ENCODE peak calls at places on chromosomes 5 and 9, in ten cellular contexts. G is upper lobe of right lung, V is ovary, O is tibial nerve, Q is pancreas, T is heart left ventricle, W is IMR-90, I is stomach, M is left ventricle myocardium inferior, A is testis. S is an unnamed sample.

GRCh38 chr5:154813736-154814135 is 36.7 kb downstream of the FAXDC2 start:
- DNase-seq in I (no peak), M (no peak), G (no peak), A (no peak), W (no peak), T (no peak), Q (no peak), V (no peak), O (no peak), S (no peak)

GRCh38 chr9:136394312-136395305 is 5.4 kb downstream of the SNAPC4 start:
- DNase-seq in I (no peak), W (no peak), G (no peak), T (no peak), A (no peak), O (no peak), M (no peak), V (no peak), Q (peak; percentile 68), S (no peak)

GRCh38 chr9:127561491-127562270 is 50.4 kb upstream of the STXBP1 start:
- DNase-seq in A (peak; percentile 65), O (peak; percentile 88), T (peak; percentile 79), V (peak; percentile 79), I (peak; percentile 71), G (peak; percentile 93), M (peak; percentile 74), Q (no peak), W (peak; percentile 99), S (peak; percentile 82)

GRCh38 chr9:34037626-34038025 is 11.1 kb downstream of the UBAP2 start:
- DNase-seq in G (no peak), T (no peak), W (no peak), A (no peak), O (no peak), I (no peak), M (no peak), V (no peak), Q (no peak), S (no peak)

GRCh38 chr5:159339451-159339850 is 9.2 kb upstream of the IL12B start:
- DNase-seq in G (no peak), W (no peak), V (no peak), T (no peak), O (no peak), Q (no peak), A (no peak), I (no peak), M (no peak), S (no peak)

GRCh38 chr5:170307575-170308465 is 10.2 kb upstream of the LCP2 start:
- DNase-seq in G (peak; percentile 77), Q (no peak), M (peak; percentile 77), V (peak; percentile 62), O (peak; percentile 89), A (peak; percentile 77), T (peak; percentile 78), W (peak; percentile 63), I (peak; percentile 72), S (no peak)

GRCh38 chr9:136694163-136694864 is 7.1 kb upstream of the AGPAT2 start:
- DNase-seq in W (peak; percentile 18), G (peak; percentile 90), M (peak; percentile 62), V (peak; percentile 45), T (no peak), O (peak; percentile 37), A (no peak), I (peak; percentile 79), Q (peak; percentile 89), S (peak; percentile 99)

GRCh38 chr5:172957458-172957857 is 1.8 kb upstream of the RPL26L1 start:
- DNase-seq in V (no peak), G (no peak), O (no peak), W (no peak), A (no peak), I (no peak), M (no peak), T (no peak), Q (no peak), S (no peak)

GRCh38 chr9:73780916-73781315 is 629.3 kb downstream of the ANXA1 start:
- DNase-seq in G (no peak), Q (no peak), O (no peak), M (no peak), A (no peak), T (no peak), W (no peak), I (no peak), V (no peak), S (no peak)

GRCh38 chr9:99778829-99779228 is 42.9 kb upstream of the NR4A3 start:
- DNase-seq in Q (no peak), T (no peak), G (no peak), M (no peak), I (no peak), A (no peak), V (no peak), W (no peak), O (no peak), S (no peak)

GRCh38 chr9:93465853-93466252 is 12.5 kb upstream of the FAM120AOS start:
- DNase-seq in G (no peak), W (no peak), Q (no peak), V (no peak), O (no peak), T (no peak), A (no peak), I (peak; percentile 54), M (no peak), S (no peak)

GRCh38 chr9:109538346-109538745 is 40.2 kb upstream of the PTPN3 start:
- DNase-seq in Q (no peak), G (no peak), T (no peak), W (no peak), O (no peak), M (no peak), I (no peak), V (no peak), A (no peak), S (no peak)

DNA sequence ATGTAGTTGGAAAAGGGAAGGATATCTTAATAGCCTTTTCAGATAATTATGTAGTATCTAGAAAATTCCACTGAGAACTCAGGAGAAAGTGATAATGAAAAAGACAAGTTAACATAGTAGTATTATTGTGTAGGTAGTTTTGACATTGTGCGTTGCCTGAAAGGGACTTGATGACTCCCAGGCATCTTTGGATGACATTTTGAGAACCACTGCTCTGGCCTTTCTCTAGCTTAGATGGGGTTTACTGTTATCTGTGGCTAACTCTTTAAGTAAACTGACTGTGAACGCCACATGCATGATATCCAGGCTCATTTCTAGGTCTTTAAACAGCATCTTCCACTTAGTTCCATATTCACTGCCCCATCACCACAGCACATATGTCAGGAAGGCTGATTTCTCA is 14.4 kb upstream of the FYB1 start:
- DNase-seq in T (no peak), I (no peak), Q (no peak), O (no peak), V (no peak), G (no peak), A (no peak), W (no peak), M (no peak), S (no peak)
- H3K4me3 ChIP-seq in T (no peak overlapping the region), I (no peak overlapping the region), Q (no peak overlapping the region), O (no peak overlapping the region), V (no peak overlapping the region), G (no peak overlapping the region), A (no peak overlapping the region), W (no peak overlapping the region), M (no peak overlapping the region), S (no peak overlapping the region)

GRCh38 chr9:107489687-107490605 is at the start of gene KLF4:
- DNase-seq in V (peak; percentile 95), T (peak; percentile 94), O (peak; percentile 94), M (peak; percentile 92), I (peak; percentile 92), G (peak; percentile 94), Q (peak; percentile 93), A (peak; percentile 96), W (peak; percentile 91), S (peak; percentile 97)
- H3K27me3 ChIP-seq in V (no peaks in the 10 kb centered on the region), T (peaks cover 3% of the 10 kb centered on the region), O (no peaks in the 10 kb centered on the region), M (no peaks in the 10 kb centered on the region), I (no peaks in the 10 kb centered on the region), G (peaks cover 3% of the 10 kb centered on the region), Q (no peaks in the 10 kb centered on the region), A (no peaks in the 10 kb centered on the region), W (peaks cover 1% of the 10 kb centered on the region), S (peaks cover 52% of the 10 kb centered on the region)

DNA sequence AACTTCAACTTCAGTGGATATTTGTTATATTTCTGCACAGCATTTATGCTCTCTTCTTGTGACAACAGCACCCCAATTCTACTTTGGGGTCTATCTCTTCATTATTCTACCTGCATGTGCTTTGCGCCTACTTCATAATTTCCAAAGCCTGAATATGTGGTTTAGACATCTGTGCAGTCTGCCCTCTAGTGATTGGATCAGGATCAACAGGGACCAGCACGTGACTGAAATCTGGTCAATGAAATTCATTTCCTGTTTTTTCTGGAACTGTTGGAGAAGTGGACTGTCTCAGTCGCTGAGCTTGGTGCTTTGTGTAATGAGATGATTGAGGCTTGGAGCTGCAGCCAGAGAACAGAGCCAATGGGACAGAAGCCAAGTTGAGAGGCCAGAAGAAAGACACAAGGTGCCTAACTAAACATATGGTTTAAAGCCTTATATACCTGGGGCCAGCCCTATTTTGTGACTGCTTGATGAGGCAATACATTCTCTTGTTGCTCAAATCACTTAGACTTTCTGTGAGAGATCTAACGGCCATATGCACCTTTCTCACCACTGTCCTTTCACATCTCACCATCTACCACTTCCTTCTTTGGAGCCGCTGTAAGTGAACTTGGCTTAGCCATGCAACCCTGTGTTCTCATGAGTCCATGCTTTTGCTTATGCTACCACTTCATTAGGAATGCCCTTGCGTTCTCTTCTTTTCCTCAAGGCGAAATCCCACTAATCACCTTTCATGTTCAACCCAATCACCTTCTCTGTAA is 68.8 kb upstream of the PPP2R2B start:
- DNase-seq in O (no peak), A (peak; percentile 25), I (no peak), W (peak; percentile 4), G (no peak), T (no peak), Q (no peak), V (no peak), M (no peak), S (no peak)
- H3K36me3 ChIP-seq in O (no peaks in the 10 kb centered on the region), A (no peaks in the 10 kb centered on the region), I (no peaks in the 10 kb centered on the region), W (no peaks in the 10 kb centered on the region), G (no peaks in the 10 kb centered on the region), T (no peaks in the 10 kb centered on the region), Q (no peaks in the 10 kb centered on the region), V (no peaks in the 10 kb centered on the region), M (no peaks in the 10 kb centered on the region), S (no peaks in the 10 kb centered on the region)

DNA sequence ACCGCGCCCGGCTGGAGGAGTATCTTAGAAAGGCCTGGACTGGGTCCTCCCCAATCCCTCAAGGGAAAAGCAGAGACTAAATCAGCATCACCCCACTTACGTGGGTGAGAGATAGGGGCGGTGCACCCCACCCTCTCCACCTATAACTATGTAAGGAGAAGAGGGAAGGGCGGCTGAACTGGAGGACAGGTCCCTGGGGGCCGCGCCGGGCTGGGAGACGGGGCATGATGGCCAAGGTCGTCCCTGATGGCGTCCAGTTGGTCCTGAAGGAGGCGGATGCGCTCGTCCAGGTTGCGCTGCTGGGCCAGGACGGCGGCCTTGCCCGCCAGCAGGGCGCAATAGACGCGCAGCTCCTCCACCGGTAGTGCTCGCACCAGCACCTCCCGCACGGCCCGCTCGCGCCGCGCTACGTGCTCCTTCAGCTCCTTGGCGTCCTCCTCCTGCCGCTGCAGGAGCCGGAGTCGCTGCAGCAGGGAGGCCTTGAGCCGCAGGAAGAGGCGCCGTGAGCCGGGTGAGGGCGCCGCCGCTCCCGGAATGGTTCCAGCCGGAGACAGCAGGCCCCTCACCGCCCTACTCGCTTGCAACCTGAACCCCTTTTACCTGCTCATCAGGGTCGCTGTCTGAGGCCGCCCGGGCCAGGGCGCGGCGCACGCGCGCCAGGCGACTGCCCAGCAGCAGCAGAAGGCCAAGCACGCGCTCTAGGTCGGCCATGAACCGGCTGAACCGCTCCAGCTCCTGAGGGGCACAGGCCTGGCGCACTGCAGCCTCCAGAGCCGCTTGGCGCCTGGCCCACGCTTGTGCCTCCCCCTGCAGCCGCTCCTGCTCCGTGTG is 7.6 kb downstream of the SHROOM1 start:
- DNase-seq in A (peak; percentile 63), Q (peak; percentile 82), W (no peak), M (no peak), G (no peak), V (peak; percentile 58), I (no peak), O (no peak), T (no peak), S (peak; percentile 94)
- H3K4me3 ChIP-seq in A (no peak overlapping the region), Q (peak overlapping the region; percentile 7), W (no peak overlapping the region), M (peak overlapping the region; percentile 55), G (no peak overlapping the region), V (no peak overlapping the region), I (peak overlapping the region; percentile 11), O (no peak overlapping the region), T (peak overlapping the region; percentile 16), S (peak overlapping the region; percentile 36)